ENCODE peak calls at places on chromosomes 13 and 19, in eight cellular contexts. Y, Q, E, H, V, S, W and A are unnamed samples.

GRCh38 chr19:7916908-7917291 is 2.3 kb downstream of the TGFBR3L start:
- DNase-seq in W (no peak), H (no peak), Y (no peak), E (no peak), V (no peak), S (no peak), Q (no peak), A (no peak)

GRCh38 chr13:80084086-80084676 is 256.7 kb downstream of the SPRY2 start:
- DNase-seq in S (no peak), W (peak; percentile 31), E (no peak), H (no peak), Y (no peak), V (no peak), Q (no peak), A (no peak)

GRCh38 chr13:76972430-76972829 is 19.5 kb upstream of the CLN5 start:
- DNase-seq in E (no peak), V (no peak), W (no peak), H (no peak), Q (peak; percentile 33), S (no peak), Y (no peak), A (no peak)

GRCh38 chr13:68984688-68985319 is 1122.8 kb upstream of the ATXN8OS start:
- DNase-seq in Y (no peak), E (no peak), Q (no peak), W (no peak), S (no peak), H (no peak), V (peak; percentile 71), A (peak; percentile 44)

GRCh38 chr13:47826481-47826880 is 174.6 kb downstream of the SUCLA2 start:
- DNase-seq in H (no peak), Y (no peak), Q (no peak), E (no peak), W (no peak), V (no peak), S (no peak), A (no peak)

GRCh38 chr13:42225051-42225450 is 46.9 kb upstream of the AKAP11 start:
- DNase-seq in Q (no peak), V (no peak), S (no peak), H (no peak), Y (no peak), W (no peak), E (no peak), A (no peak)

GRCh38 chr13:79782541-79783216 is 301.7 kb downstream of the NDFIP2 start:
- DNase-seq in H (peak; percentile 66), W (no peak), V (peak; percentile 74), Y (peak; percentile 68), S (peak; percentile 23), Q (peak; percentile 84), E (no peak), A (peak; percentile 57)

GRCh38 chr13:60095300-60095699 is 68.4 kb downstream of the DIAPH3 start:
- DNase-seq in Q (no peak), V (no peak), S (no peak), H (no peak), E (no peak), Y (no peak), W (no peak), A (no peak)

GRCh38 chr19:15195987-15196682 is 4.7 kb downstream of the NOTCH3 start:
- DNase-seq in H (peak; percentile 77), Y (peak; percentile 86), W (peak; percentile 86), E (no peak), V (no peak), Q (peak; percentile 95), S (peak; percentile 80), A (peak; percentile 89)

GRCh38 chr19:48444129-48444932 is 1.5 kb upstream of the GRWD1 start:
- DNase-seq in Q (peak; percentile 41), H (no peak), W (no peak), V (peak; percentile 76), Y (no peak), S (no peak), E (no peak), A (no peak)

GRCh38 chr19:46919324-46919723 is 58.5 kb downstream of the ARHGAP35 start:
- DNase-seq in Y (no peak), Q (no peak), H (no peak), S (peak; percentile 43), W (no peak), E (no peak), V (no peak), A (no peak)

GRCh38 chr13:99969934-99970760 is 1.4 kb downstream of the ZIC5 start:
- DNase-seq in H (no peak), S (no peak), Y (no peak), Q (peak; percentile 88), E (peak; percentile 59), V (no peak), W (no peak), A (peak; percentile 71)

GRCh38 chr13:84831666-84832657 is 949.7 kb upstream of the SLITRK1 start:
- DNase-seq in E (no peak), Q (peak; percentile 56), H (no peak), V (peak; percentile 71), W (no peak), Y (no peak), S (no peak), A (peak; percentile 35)

GRCh38 chr13:41352935-41353801 is 42.1 kb downstream of the NAA16 start:
- DNase-seq in Q (peak; percentile 47), S (no peak), V (no peak), Y (no peak), H (no peak), W (peak; percentile 51), E (peak; percentile 67), A (no peak)

GRCh38 chr13:21319869-21320641 is 139.0 kb downstream of the ZDHHC20 start:
- DNase-seq in W (no peak), Y (no peak), V (no peak), Q (no peak), E (no peak), S (no peak), H (no peak), A (no peak)

GRCh38 chr13:60139272-60139671 is 24.5 kb downstream of the DIAPH3 start:
- DNase-seq in Q (no peak), W (no peak), Y (no peak), E (no peak), H (no peak), V (no peak), S (no peak), A (no peak)

GRCh38 chr19:11018743-11019142 is 57.9 kb downstream of the SMARCA4 start:
- DNase-seq in V (no peak), E (no peak), H (no peak), W (no peak), S (peak; percentile 81), Q (no peak), Y (peak; percentile 68), A (no peak)

GRCh38 chr19:39032164-39032918 is at the start of gene FBXO27:
- DNase-seq in Q (peak; percentile 94), W (peak; percentile 15), Y (peak; percentile 44), V (no peak), H (no peak), E (no peak), S (peak; percentile 19), A (no peak)
- H3K27ac ChIP-seq in Q (no peak within 1 kb of the TSS), W (peak within 1 kb of the TSS; percentile 39), Y (peak within 1 kb of the TSS; percentile 72), V (no peak within 1 kb of the TSS), H (no peak within 1 kb of the TSS), E (no peak within 1 kb of the TSS), S (peak within 1 kb of the TSS; percentile 82), A (peak within 1 kb of the TSS; percentile 48)

DNA sequence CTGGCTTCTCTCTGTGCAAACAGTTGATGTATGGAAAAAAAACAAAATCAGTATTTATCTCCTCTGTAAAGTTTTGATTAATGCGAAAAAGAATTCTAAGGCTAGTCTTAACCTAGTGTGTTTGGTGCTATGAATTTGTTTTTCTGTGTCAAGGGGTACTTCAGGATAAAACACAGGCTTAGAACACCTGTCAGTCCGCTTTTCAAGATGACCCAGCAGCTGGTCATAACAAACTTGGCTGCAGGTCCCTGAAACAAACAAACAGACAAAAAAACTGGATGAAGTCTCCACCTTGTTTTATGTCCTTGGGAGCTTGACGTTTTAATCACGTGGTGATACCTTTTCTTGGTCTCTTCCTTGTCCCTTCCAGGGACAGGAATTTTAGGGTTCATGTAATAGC is 689.3 kb downstream of the UQCRFS1 start:
- DNase-seq in V (no peak), W (no peak), Y (no peak), H (no peak), Q (no peak), S (no peak), E (no peak), A (no peak)
- H3K4me1 ChIP-seq in V (no peaks in the 10 kb centered on the region), W (no peaks in the 10 kb centered on the region), Y (no peaks in the 10 kb centered on the region), H (peaks cover 1% of the 10 kb centered on the region), Q (peaks cover 3% of the 10 kb centered on the region), S (no peaks in the 10 kb centered on the region), E (no peaks in the 10 kb centered on the region), A (no peaks in the 10 kb centered on the region)

GRCh38 chr19:56084835-56085536 is 36.1 kb downstream of the ZNF787 start:
- DNase-seq in V (peak; percentile 59), W (no peak), Q (no peak), E (no peak), Y (no peak), H (no peak), S (peak; percentile 50), A (peak; percentile 47)
- H3K27ac ChIP-seq in V (no peak overlapping the region), W (no peak overlapping the region), Q (no peak overlapping the region), E (no peak overlapping the region), Y (no peak overlapping the region), H (no peak overlapping the region), S (no peak overlapping the region), A (no peak overlapping the region)

DNA sequence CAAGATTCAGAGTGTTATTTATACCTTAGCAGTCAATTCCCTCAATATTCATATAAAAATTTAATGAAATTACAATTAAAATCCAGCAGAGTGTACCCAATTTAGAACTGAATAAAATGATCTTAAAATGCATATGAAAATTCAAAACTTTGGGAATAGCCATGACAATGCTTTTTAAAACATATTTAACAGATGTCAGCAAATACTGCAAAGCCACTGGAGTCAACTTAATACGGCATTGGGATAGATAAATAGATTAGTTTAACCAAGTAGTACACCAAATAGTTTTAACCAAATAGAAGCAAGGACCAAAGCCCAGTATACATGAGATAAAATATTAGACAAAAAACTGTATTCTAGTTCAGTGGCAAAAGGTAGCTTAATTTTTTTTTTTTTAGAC is 79.8 kb downstream of the TNFSF13B start:
- DNase-seq in W (no peak), E (no peak), H (no peak), V (no peak), Q (no peak), S (no peak), Y (no peak), A (no peak)
- H3K4me1 ChIP-seq in W (no peaks in the 10 kb centered on the region), E (no peaks in the 10 kb centered on the region), H (peaks cover 2% of the 10 kb centered on the region), V (no peaks in the 10 kb centered on the region), Q (no peaks in the 10 kb centered on the region), S (no peaks in the 10 kb centered on the region), Y (no peaks in the 10 kb centered on the region), A (no peaks in the 10 kb centered on the region)

DNA sequence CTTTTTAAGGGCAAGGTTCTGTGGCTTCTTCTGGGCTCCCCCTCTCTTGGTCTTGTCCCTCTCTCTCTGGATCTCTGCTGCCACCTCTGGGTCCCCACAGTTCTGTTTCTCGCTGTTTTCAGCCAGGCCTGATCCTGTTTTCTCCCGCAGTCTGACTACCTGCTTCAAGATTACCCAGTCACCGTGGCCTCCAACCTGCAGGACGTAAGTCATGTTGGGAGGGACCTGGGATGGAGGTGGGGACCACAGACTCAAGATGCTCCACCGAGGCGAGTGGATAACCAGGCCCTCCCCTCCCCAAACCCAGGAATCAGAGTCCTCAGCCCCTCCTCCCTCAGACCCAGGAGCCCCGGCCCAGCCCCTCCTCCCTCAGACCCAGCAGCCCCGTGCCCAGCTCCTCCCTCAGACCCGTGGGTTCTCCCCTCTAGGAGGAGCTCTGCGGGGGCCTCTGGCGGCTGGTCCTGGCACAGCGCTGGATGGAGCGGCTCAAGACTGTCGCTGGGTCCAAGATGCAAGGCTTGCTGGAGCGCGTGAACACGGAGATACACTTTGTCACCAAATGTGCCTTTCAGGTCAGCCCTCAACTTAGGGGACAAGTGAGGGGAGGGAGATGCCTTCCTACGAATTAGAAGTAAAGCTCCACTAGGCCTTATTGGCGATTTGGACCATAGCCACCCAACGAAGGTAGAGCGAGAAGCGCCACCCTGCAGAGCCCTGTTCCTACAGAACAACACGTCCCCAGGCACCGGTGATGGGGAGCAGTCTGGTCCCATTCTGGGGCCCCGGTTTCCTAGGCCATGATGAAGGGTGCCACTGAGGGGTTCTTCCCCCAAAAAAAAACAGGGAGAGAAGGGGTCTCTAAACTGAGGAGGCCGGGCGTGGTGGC is 2.2 kb downstream of the FLT3LG start:
- DNase-seq in Y (no peak), Q (peak; percentile 96), S (no peak), W (no peak), E (peak; percentile 77), H (peak; percentile 80), V (no peak), A (no peak)
- H3K27ac ChIP-seq in Y (peak overlapping the region; percentile 5), Q (no peak overlapping the region), S (peak overlapping the region; percentile 83), W (peak overlapping the region; percentile 43), E (peak overlapping the region; percentile 96), H (no peak overlapping the region), V (peak overlapping the region; percentile 95), A (no peak overlapping the region)